ENCODE peak calls at places on chromosomes 13 and 19, in seven cellular contexts. L, S, K, W, C, I and G are unnamed samples.

GRCh38 chr13:27927444-27928352 is 7.9 kb downstream of the PDX1 start:
- DNase-seq in K (no peak), C (no peak), L (no peak), W (no peak), I (no peak), S (peak), G (no peak)

GRCh38 chr19:43425567-43426392 is 11.1 kb downstream of the TEX101 start:
- DNase-seq in W (no peak), K (no peak), I (no peak), S (peak), L (no peak), C (no peak), G (peak)

GRCh38 chr13:113491418-113491883 is 940 bp upstream of the DCUN1D2 start:
- DNase-seq in I (no peak), C (no peak), W (no peak), S (peak), K (peak), L (no peak), G (peak)

GRCh38 chr13:28337196-28338045 is 157.5 kb downstream of the FLT1 start:
- DNase-seq in I (no peak), C (no peak), W (no peak), S (no peak), L (no peak), K (no peak), G (peak)

GRCh38 chr13:27978301-27978968 is 9.3 kb upstream of the CDX2 start:
- DNase-seq in W (no peak), I (no peak), L (no peak), C (no peak), S (peak), K (no peak), G (no peak)

GRCh38 chr13:110371550-110372465 is 64.7 kb downstream of the COL4A2 start:
- DNase-seq in W (no peak), C (no peak), I (no peak), K (peak), S (no peak), L (no peak), G (peak)

GRCh38 chr13:43939149-43939548 is 59.4 kb downstream of the LACC1 start:
- DNase-seq in L (no peak), C (no peak), I (no peak), K (no peak), S (no peak), W (no peak), G (no peak)

GRCh38 chr13:113029061-113029445 is 60.0 kb downstream of the MCF2L start:
- DNase-seq in K (no peak), C (no peak), L (no peak), I (no peak), W (no peak), S (no peak), G (no peak)

GRCh38 chr19:21483589-21484170 is 21.7 kb upstream of the ZNF429 start:
- DNase-seq in S (peak), C (peak), W (peak), K (peak), I (no peak), L (peak), G (peak)

GRCh38 chr19:4328243-4328990 is 10.2 kb downstream of the STAP2 start:
- DNase-seq in C (peak), W (peak), S (peak), K (peak), L (peak), I (peak), G (peak)

GRCh38 chr19:34186205-34186604 is 13.9 kb downstream of the LSM14A start:
- DNase-seq in W (no peak), L (no peak), S (peak), I (no peak), C (no peak), K (no peak), G (no peak)

GRCh38 chr13:23060972-23061371 is 119.8 kb upstream of the SGCG start:
- DNase-seq in I (no peak), W (no peak), C (no peak), S (no peak), L (no peak), K (no peak), G (no peak)

GRCh38 chr13:99297330-99297729 is 9.9 kb downstream of the GPR183 start:
- DNase-seq in I (no peak), S (no peak), C (no peak), W (no peak), L (no peak), K (no peak), G (no peak)

GRCh38 chr19:5154129-5154798 is 185.4 kb downstream of the KDM4B start:
- DNase-seq in W (no peak), L (no peak), K (peak), S (peak), I (peak), C (no peak), G (no peak)

GRCh38 chr13:30551194-30551593 is 66.5 kb upstream of the USPL1 start:
- DNase-seq in S (peak), C (no peak), K (peak), L (no peak), W (no peak), I (no peak), G (peak)

GRCh38 chr13:96684472-96684871 is 309.8 kb downstream of the OXGR1 start:
- DNase-seq in L (no peak), I (no peak), C (no peak), K (no peak), S (no peak), W (no peak), G (no peak)

GRCh38 chr19:1312732-1313694 is 27.3 kb downstream of the EFNA2 start:
- DNase-seq in K (no peak), L (no peak), S (peak), I (no peak), W (no peak), C (no peak), G (peak)

GRCh38 chr19:39261704-39262103 is 6.5 kb upstream of the IFNL2 start:
- DNase-seq in C (no peak), I (no peak), K (no peak), L (no peak), S (no peak), W (no peak), G (no peak)

GRCh38 chr19:2275588-2276428 is 6.2 kb downstream of the PEAK3 start:
- DNase-seq in L (no peak), K (peak), S (no peak), I (no peak), W (no peak), C (no peak), G (no peak)

GRCh38 chr13:31556376-31556775 is 182.9 kb upstream of the RXFP2 start:
- DNase-seq in K (no peak), W (no peak), S (no peak), C (no peak), I (no peak), L (no peak), G (no peak)

GRCh38 chr19:10021446-10021845 is 8.2 kb downstream of the RDH8 start:
- DNase-seq in K (no peak), S (no peak), I (no peak), L (no peak), C (no peak), W (no peak), G (no peak)

GRCh38 chr19:7624810-7625209 is 4.5 kb downstream of the XAB2 start:
- DNase-seq in S (no peak), I (no peak), W (no peak), L (no peak), C (no peak), K (no peak), G (no peak)

GRCh38 chr13:104024416-104025170 is 958.4 kb upstream of the SLC10A2 start:
- DNase-seq in C (no peak), W (no peak), L (no peak), I (no peak), K (no peak), S (no peak), G (peak)

GRCh38 chr19:10850631-10851030 is 2.4 kb downstream of the C19orf38 start:
- DNase-seq in K (no peak), C (no peak), S (no peak), L (no peak), W (no peak), I (no peak), G (no peak)

GRCh38 chr19:3515891-3516422 is 9.8 kb downstream of the FZR1 start:
- DNase-seq in I (no peak), C (no peak), W (no peak), K (no peak), S (no peak), L (no peak), G (no peak)

GRCh38 chr19:42088471-42089190 is 12.7 kb downstream of the ZNF574 start:
- DNase-seq in C (no peak), W (no peak), L (no peak), I (no peak), S (no peak), K (no peak), G (no peak)

GRCh38 chr13:89066868-89067466 is 1395.8 kb downstream of the SLITRK5 start:
- DNase-seq in S (peak), C (no peak), W (no peak), K (peak), I (no peak), L (no peak), G (peak)

GRCh38 chr13:111961236-111961635 is 105.7 kb upstream of the SOX1 start:
- DNase-seq in L (no peak), C (no peak), K (no peak), I (no peak), S (no peak), W (no peak), G (no peak)

GRCh38 chr13:27283906-27284523 is 13.4 kb downstream of the RASL11A start:
- DNase-seq in W (no peak), K (peak), C (no peak), L (no peak), I (no peak), S (no peak), G (peak)

GRCh38 chr13:108227651-108228272 is 9.6 kb downstream of the ABHD13 start:
- DNase-seq in L (no peak), C (no peak), S (peak), K (peak), I (no peak), W (no peak), G (peak)

GRCh38 chr13:100707818-100708740 is 33.5 kb upstream of the TMTC4 start:
- DNase-seq in C (no peak), W (no peak), K (no peak), I (no peak), L (no peak), S (no peak), G (peak)

GRCh38 chr13:110685305-110685704 is 20.6 kb downstream of the CARS2 start:
- DNase-seq in L (no peak), K (no peak), I (no peak), S (no peak), W (no peak), C (no peak), G (no peak)

GRCh38 chr19:55383789-55384575 is at the start of gene TMEM238:
- DNase-seq in W (peak), L (peak), C (no peak), I (no peak), K (peak), S (peak), G (peak)

GRCh38 chr13:111288276-111288675 is 32.2 kb upstream of the TEX29 start:
- DNase-seq in C (no peak), S (no peak), K (no peak), I (no peak), L (no peak), W (no peak), G (no peak)

GRCh38 chr13:26518433-26519084 is 38.9 kb upstream of the WASF3 start:
- DNase-seq in L (no peak), K (no peak), I (no peak), S (peak), W (no peak), C (no peak), G (no peak)

GRCh38 chr19:50515168-50515561 is 1.5 kb upstream of the ASPDH start:
- DNase-seq in L (peak), K (no peak), I (no peak), C (no peak), W (no peak), S (no peak), G (no peak)

GRCh38 chr13:41178040-41178439 is 16.3 kb downstream of the KBTBD7 start:
- DNase-seq in S (no peak), L (no peak), K (no peak), C (no peak), I (no peak), W (no peak), G (peak)

GRCh38 chr13:74136089-74136658 is 2.0 kb upstream of the KLF12 start:
- DNase-seq in C (no peak), L (no peak), I (peak), W (no peak), S (no peak), K (peak), G (peak)
- TF ChIP-seq CTCF in C (no peak), L (no peak), I (no peak), W (no peak), S (no peak), K (peak), G (no peak)

GRCh38 chr13:79245937-79246574 is 160.0 kb downstream of the RBM26 start:
- DNase-seq in I (no peak), L (no peak), W (no peak), S (no peak), C (no peak), K (no peak), G (no peak)

GRCh38 chr13:79241697-79242096 is 164.4 kb downstream of the RBM26 start:
- DNase-seq in W (no peak), I (no peak), K (no peak), S (no peak), L (no peak), C (no peak), G (no peak)

DNA sequence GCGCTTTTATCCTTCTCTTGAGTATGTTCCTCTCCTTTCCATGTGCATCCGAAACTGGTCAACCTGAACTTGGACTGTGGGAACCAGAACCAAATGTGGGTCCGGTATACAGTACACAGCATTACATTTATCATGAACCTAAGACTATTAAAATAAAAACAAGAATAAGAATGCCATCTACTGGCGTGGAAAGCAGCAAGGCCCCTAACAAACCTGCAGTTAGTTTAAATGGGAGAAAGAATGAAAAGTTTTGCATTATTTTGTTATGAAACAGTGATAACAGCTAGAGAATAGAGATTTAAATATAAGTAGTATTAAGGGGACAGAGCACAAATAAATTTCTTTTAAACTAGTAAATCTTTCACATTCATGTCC is 159.5 kb downstream of the RBM26 start:
- DNase-seq in W (no peak), I (no peak), K (no peak), L (no peak), S (no peak), C (no peak), G (peak)
- TF ChIP-seq CTCF in W (no peak), I (no peak), K (no peak), L (no peak), S (no peak), C (no peak), G (peak)

GRCh38 chr19:53662209-53662608 is 30.4 kb downstream of the DPRX start:
- DNase-seq in I (no peak), K (no peak), S (no peak), W (no peak), C (no peak), L (no peak), G (no peak)

GRCh38 chr19:53660584-53660983 is 28.8 kb downstream of the DPRX start:
- DNase-seq in S (no peak), W (no peak), K (no peak), L (no peak), C (no peak), I (no peak), G (no peak)

GRCh38 chr19:53657778-53658177 is 26.0 kb downstream of the DPRX start:
- DNase-seq in I (no peak), K (no peak), W (no peak), S (no peak), L (no peak), C (no peak), G (no peak)

GRCh38 chr19:53657330-53657729 is 25.5 kb downstream of the DPRX start:
- DNase-seq in C (no peak), W (no peak), L (no peak), S (no peak), K (no peak), I (no peak), G (no peak)

GRCh38 chr19:53659292-53659691 is 27.5 kb downstream of the DPRX start:
- DNase-seq in W (peak), S (peak), K (peak), I (no peak), C (no peak), L (no peak), G (peak)
- TF ChIP-seq CTCF in W (peak), S (peak), K (peak), I (peak), C (peak), L (peak), G (peak)

GRCh38 chr13:48633695-48634094 is 20.0 kb upstream of the CYSLTR2 start:
- DNase-seq in W (no peak), L (no peak), I (no peak), K (no peak), S (no peak), C (no peak), G (no peak)
- TF ChIP-seq CTCF in W (no peak), L (no peak), I (no peak), K (no peak), S (no peak), C (no peak), G (no peak)

GRCh38 chr13:64819081-64819480 is 2411.1 kb downstream of the PCDH9 start:
- DNase-seq in I (no peak), C (no peak), K (no peak), L (no peak), W (no peak), S (no peak), G (peak)
- TF ChIP-seq CTCF in I (no peak), C (no peak), K (peak), L (no peak), W (no peak), S (no peak), G (no peak)

DNA sequence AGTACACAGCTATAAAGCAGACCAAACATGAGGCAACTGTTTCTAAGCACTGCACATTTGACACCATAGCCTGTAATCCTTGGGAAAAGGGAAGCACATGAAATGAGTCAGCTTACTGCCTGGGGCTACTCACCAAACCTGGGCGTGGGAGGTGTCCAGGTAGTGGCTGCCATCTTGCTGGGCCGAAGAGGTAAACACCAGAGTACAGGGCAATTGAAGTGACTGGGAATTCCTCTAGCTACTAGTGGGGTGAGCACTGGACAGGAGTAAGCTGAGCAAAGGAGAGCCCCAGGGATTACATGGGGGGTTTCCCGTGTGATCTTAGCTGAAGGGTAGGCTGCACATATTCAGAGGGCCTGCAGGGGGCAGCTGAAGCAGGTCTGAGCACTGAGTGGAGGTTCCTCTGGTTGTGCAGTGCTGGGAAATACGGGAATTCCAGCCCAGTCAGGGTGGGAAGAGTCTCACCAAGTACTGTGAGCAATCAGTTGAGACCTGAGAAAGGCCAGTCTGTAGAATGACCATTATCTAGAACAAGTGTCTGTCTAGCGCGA is 140.5 kb downstream of the SLC7A1 start:
- DNase-seq in I (no peak), C (no peak), K (no peak), L (no peak), S (peak), W (peak), G (peak)
- TF ChIP-seq CTCF in I (peak), C (no peak), K (peak), L (no peak), S (peak), W (no peak), G (peak)

GRCh38 chr13:81929988-81930387 is 1589.1 kb upstream of the SPRY2 start:
- DNase-seq in I (no peak), S (peak), W (no peak), L (no peak), C (no peak), K (peak), G (peak)

DNA sequence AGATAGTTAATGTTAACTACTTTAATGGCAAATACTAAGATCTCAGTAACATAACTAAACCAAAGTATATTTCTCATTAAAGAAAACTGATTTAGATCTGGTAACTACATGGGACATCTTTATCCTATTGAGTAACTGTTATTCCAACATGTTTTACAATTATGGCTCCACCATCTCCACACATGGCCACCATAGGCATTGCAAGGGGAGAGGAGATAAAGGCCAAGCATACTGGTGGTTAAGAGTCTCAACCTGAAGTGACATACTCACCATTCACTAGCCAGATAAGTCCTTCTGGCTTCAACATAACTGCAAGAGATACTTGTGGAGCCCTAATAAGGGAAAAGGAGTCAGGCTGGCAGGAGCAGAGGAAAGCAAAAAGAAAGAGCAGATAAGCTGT is 1586.4 kb upstream of the SPRY2 start:
- DNase-seq in L (no peak), S (peak), W (no peak), I (no peak), C (no peak), K (no peak), G (peak)
- TF ChIP-seq CTCF in L (no peak), S (peak), W (no peak), I (peak), C (no peak), K (no peak), G (peak)